ENCODE peak calls at places on chromosomes 3 and 15, in four cellular contexts. N, G, P and R are unnamed samples.

GRCh38 chr15:52787123-52787503 is 3.0 kb downstream of the ONECUT1 start:
- DNase-seq in N (no peak), G (no peak), P (no peak), R (no peak)

GRCh38 chr3:12428131-12428530 is 56.1 kb upstream of the TSEN2 start:
- DNase-seq in N (no peak), G (no peak), P (no peak), R (no peak)

GRCh38 chr3:157079677-157080369 is 80.1 kb downstream of the CCNL1 start:
- DNase-seq in N (no peak), G (no peak), P (no peak), R (no peak)

GRCh38 chr3:71117572-71118247 is 465.8 kb downstream of the FOXP1 start:
- DNase-seq in N (no peak), G (no peak), P (no peak), R (no peak)

GRCh38 chr3:187186801-187187421 is 10.4 kb upstream of the RTP1 start:
- DNase-seq in N (no peak), G (peak), P (peak), R (no peak)

GRCh38 chr3:127431066-127431465 is 143.2 kb upstream of the PRR20G start:
- DNase-seq in N (no peak), G (peak), P (no peak), R (peak)

GRCh38 chr3:164332856-164333802 is 745.2 kb downstream of the SI start:
- DNase-seq in N (no peak), G (no peak), P (no peak), R (no peak)

GRCh38 chr15:57376695-57377477 is 581 bp downstream of the CGNL1 start:
- DNase-seq in N (no peak), G (peak), P (no peak), R (no peak)

GRCh38 chr3:12522721-12523120 is 22.6 kb downstream of the MKRN2OS start:
- DNase-seq in N (no peak), G (peak), P (no peak), R (no peak)

GRCh38 chr15:48868549-48868948 is 9.4 kb upstream of the EID1 start:
- DNase-seq in N (no peak), G (no peak), P (peak), R (no peak)

GRCh38 chr15:100803158-100803440 is 76.5 kb upstream of the ALDH1A3 start:
- DNase-seq in N (no peak), G (no peak), P (no peak), R (no peak)

GRCh38 chr3:55164876-55165275 is 237.0 kb upstream of the LRTM1 start:
- DNase-seq in N (no peak), G (no peak), P (no peak), R (no peak)

GRCh38 chr15:73648027-73648295 is 14.8 kb upstream of the NPTN start:
- DNase-seq in N (no peak), G (no peak), P (no peak), R (no peak)

GRCh38 chr15:53808058-53808703 is 48.7 kb upstream of the WDR72 start:
- DNase-seq in N (no peak), G (no peak), P (no peak), R (no peak)
- TF ChIP-seq CTCF in N (peak), G (peak), P (peak), R (peak)

DNA sequence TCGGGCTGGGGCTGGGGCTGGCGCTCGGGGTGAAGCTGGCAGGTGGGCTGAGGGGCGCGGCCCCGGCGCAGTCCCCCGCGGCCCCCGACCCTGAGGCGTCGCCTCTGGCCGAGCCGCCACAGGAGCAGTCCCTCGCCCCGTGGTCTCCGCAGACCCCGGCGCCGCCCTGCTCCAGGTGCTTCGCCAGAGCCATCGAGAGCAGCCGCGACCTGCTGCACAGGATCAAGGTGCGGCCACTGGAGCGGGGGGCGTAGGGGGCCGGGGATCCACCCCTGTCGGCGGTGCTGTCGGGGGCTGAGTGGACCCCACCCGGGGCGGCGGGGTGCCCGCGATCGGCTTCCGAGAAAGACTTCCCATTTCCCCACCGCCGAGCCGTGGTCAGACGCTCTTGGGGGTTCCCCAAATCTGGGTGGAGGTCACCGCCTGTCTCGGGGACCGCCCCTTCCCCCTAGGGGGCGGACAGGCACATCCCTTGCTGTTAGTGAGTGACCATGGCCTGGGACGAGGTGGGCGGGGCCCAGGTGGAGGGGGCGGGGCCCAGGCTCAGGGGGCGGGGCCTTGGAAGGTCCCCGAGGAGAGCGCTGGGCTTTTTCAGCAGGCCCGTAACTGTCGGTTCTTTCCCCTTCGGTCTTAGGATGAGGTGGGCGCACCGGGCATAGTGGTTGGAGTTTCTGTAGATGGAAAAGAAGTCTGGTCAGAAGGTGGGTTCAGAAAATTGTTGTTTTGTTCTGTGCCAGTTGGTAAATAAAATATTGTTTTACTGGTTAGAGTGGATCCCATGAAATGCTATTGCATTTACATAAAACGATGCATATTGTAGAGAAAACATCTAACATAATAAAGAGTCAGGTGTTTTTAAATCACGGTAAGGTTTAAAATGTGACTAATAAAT is 587 bp downstream of the LACTB start:
- DNase-seq in N (peak), G (peak), P (peak), R (peak)
- TF ChIP-seq CTCF in N (peak), G (peak), P (peak), R (peak)

GRCh38 chr3:148408667-148409066 is 289.0 kb upstream of the AGTR1 start:
- DNase-seq in N (no peak), G (no peak), P (no peak), R (no peak)
- TF ChIP-seq CTCF in N (no peak), G (no peak), P (no peak), R (no peak)

DNA sequence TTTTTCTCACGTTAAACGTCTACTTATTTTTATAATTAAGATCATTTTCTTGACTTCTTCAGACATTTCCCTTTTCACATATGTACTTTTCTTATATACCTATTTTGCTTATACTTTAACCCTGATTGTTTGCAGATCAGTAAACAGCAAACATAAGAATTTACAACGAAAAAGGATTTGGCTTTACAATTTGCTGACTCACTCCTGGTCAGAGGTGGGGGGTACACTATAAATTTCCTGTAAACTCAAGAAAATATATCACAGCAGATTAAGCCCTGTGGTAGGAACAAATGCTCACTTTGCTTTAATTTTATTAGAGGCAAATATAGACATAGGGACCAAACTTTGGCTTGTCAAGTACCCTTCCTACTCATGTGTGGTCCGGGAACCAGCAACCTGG is 185.0 kb downstream of the PLCL2 start:
- DNase-seq in N (no peak), G (no peak), P (no peak), R (no peak)
- TF ChIP-seq CTCF in N (no peak), G (no peak), P (no peak), R (no peak)